ENCODE peak calls at places on chromosomes 16 and 17, in eight cellular contexts. One of them, this sample, is unnamed.

GRCh38 chr17:40735016-40735415 is 20.1 kb downstream of the KRT25 start:
- ATAC-seq in aorta: no peak
- ATAC-seq in B cell: no peak
- ATAC-seq in activated CD8-positive, alpha-beta memory T cell treated with anti-CD3 and anti-CD28 coated beads, Interleukin-2, amount 10 ng/mL, durations not matched to agents 7 days and 5 days: no peak
- ATAC-seq in CD4-positive, alpha-beta T cell: no peak
- ATAC-seq in PC-3: no peak
- ATAC-seq in Right ventricle myocardium superior: no peak
- ATAC-seq in activated naive CD8-positive, alpha-beta T cell treated with anti-CD3 and anti-CD28 coated beads, Interleukin-2, amount 10 ng/mL, durations not matched to agents 7 days and 5 days: no peak
- ATAC-seq in this sample: peak; percentile 92

GRCh38 chr16:29925173-29925804 is 737 bp downstream of the KCTD13 start:
- ATAC-seq in aorta: no peak
- ATAC-seq in B cell: no peak
- ATAC-seq in activated CD8-positive, alpha-beta memory T cell treated with anti-CD3 and anti-CD28 coated beads, Interleukin-2, amount 10 ng/mL, durations not matched to agents 7 days and 5 days: no peak
- ATAC-seq in CD4-positive, alpha-beta T cell: no peak
- ATAC-seq in PC-3: peak; percentile 13
- ATAC-seq in Right ventricle myocardium superior: no peak
- ATAC-seq in activated naive CD8-positive, alpha-beta T cell treated with anti-CD3 and anti-CD28 coated beads, Interleukin-2, amount 10 ng/mL, durations not matched to agents 7 days and 5 days: no peak
- ATAC-seq in this sample: peak; percentile 27

GRCh38 chr17:28675980-28676379 is 14.0 kb downstream of the SUPT6H start:
- ATAC-seq in aorta: no peak
- ATAC-seq in B cell: no peak
- ATAC-seq in activated CD8-positive, alpha-beta memory T cell treated with anti-CD3 and anti-CD28 coated beads, Interleukin-2, amount 10 ng/mL, durations not matched to agents 7 days and 5 days: no peak
- ATAC-seq in CD4-positive, alpha-beta T cell: peak; percentile 57
- ATAC-seq in PC-3: peak; percentile 65
- ATAC-seq in Right ventricle myocardium superior: no peak
- ATAC-seq in activated naive CD8-positive, alpha-beta T cell treated with anti-CD3 and anti-CD28 coated beads, Interleukin-2, amount 10 ng/mL, durations not matched to agents 7 days and 5 days: no peak
- ATAC-seq in this sample: peak; percentile 72

GRCh38 chr17:50558581-50558954 is 1.9 kb upstream of the CACNA1G start:
- ATAC-seq in aorta: no peak
- ATAC-seq in B cell: no peak
- ATAC-seq in activated CD8-positive, alpha-beta memory T cell treated with anti-CD3 and anti-CD28 coated beads, Interleukin-2, amount 10 ng/mL, durations not matched to agents 7 days and 5 days: no peak
- ATAC-seq in CD4-positive, alpha-beta T cell: no peak
- ATAC-seq in PC-3: no peak
- ATAC-seq in Right ventricle myocardium superior: no peak
- ATAC-seq in activated naive CD8-positive, alpha-beta T cell treated with anti-CD3 and anti-CD28 coated beads, Interleukin-2, amount 10 ng/mL, durations not matched to agents 7 days and 5 days: no peak
- ATAC-seq in this sample: no peak

GRCh38 chr17:81684442-81684911 is 666 bp downstream of the HGS start:
- ATAC-seq in aorta: no peak
- ATAC-seq in B cell: no peak
- ATAC-seq in activated CD8-positive, alpha-beta memory T cell treated with anti-CD3 and anti-CD28 coated beads, Interleukin-2, amount 10 ng/mL, durations not matched to agents 7 days and 5 days: no peak
- ATAC-seq in CD4-positive, alpha-beta T cell: no peak
- ATAC-seq in PC-3: peak; percentile 56
- ATAC-seq in Right ventricle myocardium superior: no peak
- ATAC-seq in activated naive CD8-positive, alpha-beta T cell treated with anti-CD3 and anti-CD28 coated beads, Interleukin-2, amount 10 ng/mL, durations not matched to agents 7 days and 5 days: no peak
- ATAC-seq in this sample: peak; percentile 46

GRCh38 chr17:76442341-76443338 is 10.3 kb downstream of the UBE2O start:
- ATAC-seq in aorta: no peak
- ATAC-seq in B cell: no peak
- ATAC-seq in activated CD8-positive, alpha-beta memory T cell treated with anti-CD3 and anti-CD28 coated beads, Interleukin-2, amount 10 ng/mL, durations not matched to agents 7 days and 5 days: peak; percentile 68
- ATAC-seq in CD4-positive, alpha-beta T cell: no peak
- ATAC-seq in PC-3: no peak
- ATAC-seq in Right ventricle myocardium superior: no peak
- ATAC-seq in activated naive CD8-positive, alpha-beta T cell treated with anti-CD3 and anti-CD28 coated beads, Interleukin-2, amount 10 ng/mL, durations not matched to agents 7 days and 5 days: peak; percentile 61
- ATAC-seq in this sample: no peak

GRCh38 chr17:42937712-42938596 is 26.3 kb downstream of the AARSD1 start:
- ATAC-seq in aorta: peak; percentile 66
- ATAC-seq in B cell: peak; percentile 45
- ATAC-seq in activated CD8-positive, alpha-beta memory T cell treated with anti-CD3 and anti-CD28 coated beads, Interleukin-2, amount 10 ng/mL, durations not matched to agents 7 days and 5 days: peak; percentile 39
- ATAC-seq in CD4-positive, alpha-beta T cell: no peak
- ATAC-seq in PC-3: peak; percentile 62
- ATAC-seq in Right ventricle myocardium superior: peak; percentile 75
- ATAC-seq in activated naive CD8-positive, alpha-beta T cell treated with anti-CD3 and anti-CD28 coated beads, Interleukin-2, amount 10 ng/mL, durations not matched to agents 7 days and 5 days: peak; percentile 60
- ATAC-seq in this sample: no peak

GRCh38 chr17:76781056-76781982 is 43.4 kb downstream of the MFSD11 start:
- ATAC-seq in aorta: no peak
- ATAC-seq in B cell: no peak
- ATAC-seq in activated CD8-positive, alpha-beta memory T cell treated with anti-CD3 and anti-CD28 coated beads, Interleukin-2, amount 10 ng/mL, durations not matched to agents 7 days and 5 days: no peak
- ATAC-seq in CD4-positive, alpha-beta T cell: peak; percentile 62
- ATAC-seq in PC-3: no peak
- ATAC-seq in Right ventricle myocardium superior: peak; percentile 18
- ATAC-seq in activated naive CD8-positive, alpha-beta T cell treated with anti-CD3 and anti-CD28 coated beads, Interleukin-2, amount 10 ng/mL, durations not matched to agents 7 days and 5 days: peak; percentile 47
- ATAC-seq in this sample: no peak

GRCh38 chr17:2931426-2931825 is 132.0 kb downstream of the OR1D5 start:
- ATAC-seq in aorta: no peak
- ATAC-seq in B cell: no peak
- ATAC-seq in activated CD8-positive, alpha-beta memory T cell treated with anti-CD3 and anti-CD28 coated beads, Interleukin-2, amount 10 ng/mL, durations not matched to agents 7 days and 5 days: no peak
- ATAC-seq in CD4-positive, alpha-beta T cell: no peak
- ATAC-seq in PC-3: no peak
- ATAC-seq in Right ventricle myocardium superior: no peak
- ATAC-seq in activated naive CD8-positive, alpha-beta T cell treated with anti-CD3 and anti-CD28 coated beads, Interleukin-2, amount 10 ng/mL, durations not matched to agents 7 days and 5 days: no peak
- ATAC-seq in this sample: no peak

GRCh38 chr17:32519769-32520701 is 33.2 kb downstream of the CDK5R1 start:
- ATAC-seq in aorta: no peak
- ATAC-seq in B cell: no peak
- ATAC-seq in activated CD8-positive, alpha-beta memory T cell treated with anti-CD3 and anti-CD28 coated beads, Interleukin-2, amount 10 ng/mL, durations not matched to agents 7 days and 5 days: peak; percentile 28
- ATAC-seq in CD4-positive, alpha-beta T cell: peak; percentile 51
- ATAC-seq in PC-3: peak; percentile 16
- ATAC-seq in Right ventricle myocardium superior: peak; percentile 18
- ATAC-seq in activated naive CD8-positive, alpha-beta T cell treated with anti-CD3 and anti-CD28 coated beads, Interleukin-2, amount 10 ng/mL, durations not matched to agents 7 days and 5 days: peak; percentile 61
- ATAC-seq in this sample: peak; percentile 26

GRCh38 chr17:67121317-67121887 is 77.0 kb downstream of the CACNG1 start:
- ATAC-seq in aorta: no peak
- ATAC-seq in B cell: no peak
- ATAC-seq in activated CD8-positive, alpha-beta memory T cell treated with anti-CD3 and anti-CD28 coated beads, Interleukin-2, amount 10 ng/mL, durations not matched to agents 7 days and 5 days: no peak
- ATAC-seq in CD4-positive, alpha-beta T cell: no peak
- ATAC-seq in PC-3: no peak
- ATAC-seq in Right ventricle myocardium superior: peak; percentile 62
- ATAC-seq in activated naive CD8-positive, alpha-beta T cell treated with anti-CD3 and anti-CD28 coated beads, Interleukin-2, amount 10 ng/mL, durations not matched to agents 7 days and 5 days: no peak
- ATAC-seq in this sample: no peak

GRCh38 chr17:50184611-50185398 is 16.6 kb downstream of the COL1A1 start:
- ATAC-seq in aorta: peak; percentile 64
- ATAC-seq in B cell: no peak
- ATAC-seq in activated CD8-positive, alpha-beta memory T cell treated with anti-CD3 and anti-CD28 coated beads, Interleukin-2, amount 10 ng/mL, durations not matched to agents 7 days and 5 days: no peak
- ATAC-seq in CD4-positive, alpha-beta T cell: no peak
- ATAC-seq in PC-3: no peak
- ATAC-seq in Right ventricle myocardium superior: peak; percentile 34
- ATAC-seq in activated naive CD8-positive, alpha-beta T cell treated with anti-CD3 and anti-CD28 coated beads, Interleukin-2, amount 10 ng/mL, durations not matched to agents 7 days and 5 days: no peak
- ATAC-seq in this sample: peak; percentile 72

This sample was measured in esophagus mucosa.